ENCODE peak calls at places on chromosomes 2 and 18, in seven cellular contexts. M is adrenal gland, X is lung, Y is left ventricle myocardium inferior, B is PC-9, G is ovary, S is Peyer's patch. Q is an unnamed sample.

GRCh38 chr18:58581265-58581664 is 47.6 kb downstream of the ALPK2 start:
- DNase-seq in M (no peak), X (no peak), Y (no peak), B (peak; percentile 25), G (no peak), S (no peak), Q (no peak)

GRCh38 chr2:222561817-222562424 is 94.0 kb downstream of the FARSB start:
- DNase-seq in M (peak; percentile 45), X (peak; percentile 38), Y (no peak), B (peak; percentile 68), G (no peak), S (no peak), Q (no peak)

GRCh38 chr2:14401838-14402237 is 230.7 kb upstream of the LRATD1 start:
- DNase-seq in M (no peak), X (no peak), Y (no peak), B (no peak), G (no peak), S (no peak), Q (no peak)

GRCh38 chr2:69205076-69205475 is 182.0 kb downstream of the GFPT1 start:
- DNase-seq in M (peak; percentile 56), X (no peak), Y (no peak), B (no peak), G (peak; percentile 57), S (no peak), Q (no peak)

GRCh38 chr2:213015387-213016165 is 135.8 kb downstream of the IKZF2 start:
- DNase-seq in M (no peak), X (no peak), Y (no peak), B (no peak), G (no peak), S (no peak), Q (no peak)

GRCh38 chr2:95389256-95390119 is 13.0 kb upstream of the FAHD2A start:
- DNase-seq in M (no peak), X (peak; percentile 44), Y (peak; percentile 61), B (peak; percentile 74), G (peak; percentile 85), S (peak; percentile 87), Q (peak; percentile 78)

GRCh38 chr2:221571108-221571390 is 1.1 kb downstream of the EPHA4 start:
- DNase-seq in M (peak; percentile 14), X (no peak), Y (no peak), B (no peak), G (peak; percentile 52), S (peak; percentile 48), Q (peak; percentile 67)

GRCh38 chr2:219404291-219404910 is 13.8 kb upstream of the DES start:
- DNase-seq in M (no peak), X (no peak), Y (no peak), B (no peak), G (peak; percentile 37), S (no peak), Q (no peak)

GRCh38 chr2:30225131-30225762 is 6.1 kb upstream of the LBH start:
- DNase-seq in M (no peak), X (no peak), Y (no peak), B (no peak), G (peak; percentile 74), S (no peak), Q (no peak)

GRCh38 chr2:18474690-18475089 is 85.8 kb downstream of the RDH14 start:
- DNase-seq in M (no peak), X (no peak), Y (no peak), B (no peak), G (no peak), S (no peak), Q (no peak)

GRCh38 chr2:75558132-75558530 is 2.6 kb downstream of the EVA1A start:
- DNase-seq in M (no peak), X (peak; percentile 2), Y (no peak), B (no peak), G (no peak), S (no peak), Q (no peak)

GRCh38 chr2:239108459-239108858 is 260.6 kb downstream of the TWIST2 start:
- DNase-seq in M (no peak), X (no peak), Y (no peak), B (no peak), G (no peak), S (no peak), Q (no peak)

GRCh38 chr2:47569658-47570398 is 166.9 kb downstream of the MSH2 start:
- DNase-seq in M (no peak), X (no peak), Y (no peak), B (no peak), G (no peak), S (no peak), Q (peak; percentile 66)

GRCh38 chr2:49972699-49973098 is 818.4 kb upstream of the FSHR start:
- DNase-seq in M (no peak), X (no peak), Y (no peak), B (no peak), G (no peak), S (no peak), Q (no peak)

GRCh38 chr18:23401400-23402347 is 51.4 kb upstream of the RIOK3 start:
- DNase-seq in M (peak; percentile 35), X (peak; percentile 38), Y (no peak), B (peak; percentile 63), G (peak; percentile 68), S (peak; percentile 77), Q (peak; percentile 81)

GRCh38 chr2:10214179-10214578 is 88.5 kb upstream of the HPCAL1 start:
- DNase-seq in M (no peak), X (no peak), Y (no peak), B (no peak), G (no peak), S (peak; percentile 12), Q (no peak)

GRCh38 chr2:10211822-10212438 is 89.4 kb downstream of the RRM2 start:
- DNase-seq in M (no peak), X (no peak), Y (no peak), B (no peak), G (no peak), S (peak; percentile 45), Q (no peak)

GRCh38 chr2:10210336-10210735 is 87.8 kb downstream of the RRM2 start:
- DNase-seq in M (no peak), X (no peak), Y (no peak), B (no peak), G (no peak), S (no peak), Q (no peak)

GRCh38 chr2:10215393-10215935 is 87.2 kb upstream of the HPCAL1 start:
- DNase-seq in M (no peak), X (no peak), Y (no peak), B (no peak), G (no peak), S (no peak), Q (no peak)

GRCh38 chr2:10212827-10213226 is 89.9 kb upstream of the HPCAL1 start:
- DNase-seq in M (no peak), X (no peak), Y (no peak), B (no peak), G (no peak), S (peak; percentile 24), Q (no peak)
- H3K4me1 ChIP-seq in M (no peaks in the 10 kb centered on the region), X (no peaks in the 10 kb centered on the region), Y (no peaks in the 10 kb centered on the region), B (no peaks in the 10 kb centered on the region), G (no peaks in the 10 kb centered on the region), S (no peaks in the 10 kb centered on the region), Q (no peaks in the 10 kb centered on the region)

GRCh38 chr2:168658706-168659105 is 143.7 kb upstream of the NOSTRIN start:
- DNase-seq in M (no peak), X (no peak), Y (no peak), B (no peak), G (no peak), S (no peak), Q (no peak)

GRCh38 chr2:168660859-168661258 is 141.6 kb upstream of the NOSTRIN start:
- DNase-seq in M (no peak), X (no peak), Y (peak; percentile 36), B (no peak), G (no peak), S (no peak), Q (no peak)

GRCh38 chr2:168662651-168663208 is 139.7 kb upstream of the NOSTRIN start:
- DNase-seq in M (no peak), X (no peak), Y (no peak), B (no peak), G (no peak), S (no peak), Q (no peak)

GRCh38 chr2:168663993-168664392 is 138.4 kb upstream of the NOSTRIN start:
- DNase-seq in M (no peak), X (no peak), Y (no peak), B (no peak), G (no peak), S (no peak), Q (no peak)

GRCh38 chr2:168661404-168661869 is 141.0 kb upstream of the NOSTRIN start:
- DNase-seq in M (no peak), X (no peak), Y (no peak), B (no peak), G (no peak), S (no peak), Q (no peak)
- H3K27ac ChIP-seq in M (no peak overlapping the region), X (no peak overlapping the region), Y (no peak overlapping the region), B (no peak overlapping the region), G (no peak overlapping the region), S (no peak overlapping the region), Q (no peak overlapping the region)

DNA sequence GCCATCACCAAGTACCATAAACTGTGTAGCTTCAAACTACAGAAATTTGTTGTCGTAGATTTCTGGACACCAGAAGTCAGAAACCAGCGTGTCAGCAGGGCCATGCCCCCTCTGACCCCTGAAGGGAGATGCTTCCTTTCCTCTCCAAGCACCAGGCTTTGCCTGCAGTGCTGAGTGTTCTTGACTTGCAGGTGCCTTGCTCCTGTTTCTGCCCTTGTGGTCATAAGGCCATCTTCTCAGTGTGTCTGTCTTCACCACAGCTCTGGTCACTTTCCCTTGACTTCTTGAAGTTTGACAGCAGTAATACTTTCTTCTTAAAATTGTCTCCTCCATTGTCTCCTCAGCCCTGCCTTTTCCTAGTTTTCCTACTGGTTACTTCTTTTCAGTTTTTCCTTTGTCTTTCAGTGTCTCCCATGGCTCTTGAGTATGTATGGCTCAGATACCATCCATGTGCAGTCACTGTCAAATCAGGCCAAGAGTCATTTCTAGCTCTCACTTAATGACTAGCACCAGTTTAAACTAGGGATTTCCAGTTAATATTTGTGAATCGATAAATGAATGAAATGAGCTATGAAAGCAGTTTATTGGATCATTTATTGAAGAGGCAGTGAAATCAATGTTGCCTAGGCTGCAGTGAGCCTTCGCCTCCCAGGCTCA is 91.2 kb upstream of the RANBP2 start:
- DNase-seq in M (no peak), X (no peak), Y (no peak), B (no peak), G (no peak), S (no peak), Q (no peak)
- H3K4me1 ChIP-seq in M (peaks cover 5% of the 10 kb centered on the region), X (peaks cover 13% of the 10 kb centered on the region), Y (peaks cover 27% of the 10 kb centered on the region), B (no peaks in the 10 kb centered on the region), G (peaks cover 3% of the 10 kb centered on the region), S (no peaks in the 10 kb centered on the region), Q (peaks cover 11% of the 10 kb centered on the region)

DNA sequence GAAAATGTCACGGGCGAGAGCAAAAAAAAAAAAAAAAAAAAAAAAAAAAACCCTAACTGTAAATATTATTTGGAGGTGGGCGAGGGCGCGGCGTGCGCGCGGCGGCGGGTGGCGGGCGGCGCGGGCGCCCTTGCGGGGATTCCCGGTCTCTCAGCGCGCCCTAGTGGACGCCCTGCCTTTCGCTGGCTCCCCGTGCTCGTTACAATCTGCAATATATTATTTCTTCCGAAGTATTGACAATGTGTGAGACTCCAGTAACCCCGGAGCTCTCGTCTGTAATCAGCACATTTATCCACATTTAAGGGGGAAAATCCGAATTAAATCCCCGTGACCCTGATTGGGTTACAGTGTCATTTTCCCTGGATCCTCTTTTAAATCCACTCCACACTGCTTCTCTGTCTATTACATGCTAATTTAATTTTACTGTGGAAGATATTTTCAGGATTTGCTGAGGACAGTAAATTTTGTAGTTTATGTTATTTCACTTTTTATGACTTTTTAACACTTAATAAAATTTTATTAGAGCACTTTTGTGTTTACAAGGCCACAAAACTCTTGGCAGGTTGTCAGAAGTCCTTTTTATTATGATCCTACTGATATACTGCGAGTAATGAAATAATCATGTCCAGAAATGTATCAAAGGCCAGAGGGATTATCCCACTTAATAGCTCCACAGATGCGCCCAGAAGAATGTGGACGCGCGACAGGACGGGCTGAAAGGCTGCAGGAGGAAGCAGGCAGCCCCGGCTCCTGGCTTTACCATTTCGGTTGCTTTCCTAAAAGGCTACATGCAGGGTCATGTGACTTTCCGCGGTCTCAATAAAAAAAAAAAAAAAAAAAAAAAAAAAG is 369.1 kb downstream of the MTX2 start:
- DNase-seq in M (peak; percentile 67), X (peak; percentile 46), Y (peak; percentile 62), B (peak; percentile 78), G (peak; percentile 88), S (peak; percentile 78), Q (peak; percentile 91)
- H3K27ac ChIP-seq in M (no peak overlapping the region), X (no peak overlapping the region), Y (no peak overlapping the region), B (no peak overlapping the region), G (peak overlapping the region; percentile 88), S (peak overlapping the region; percentile 64), Q (peak overlapping the region; percentile 77)

Q was measured in kidney.